ENCODE peak calls at places on chromosome 11, in four cellular contexts. E is GM12878, S is K562, I is endothelial cell of umbilical vein. X is an unnamed sample.

GRCh38 chr11:107819361-107820014 is 39.1 kb downstream of the SLC35F2 start:
- DNase-seq in E (no peak), S (no peak), I (peak), X (peak)

GRCh38 chr11:23403210-23404185 is 543.2 kb upstream of the CCDC179 start:
- DNase-seq in S (peak), I (no peak), E (no peak), X (no peak)

GRCh38 chr11:116175707-116176106 is 597.1 kb downstream of the BUD13 start:
- DNase-seq in S (no peak), E (no peak), I (no peak), X (no peak)

GRCh38 chr11:72812968-72813739 is 1.1 kb upstream of the ATG16L2 start:
- DNase-seq in I (peak), E (no peak), S (peak), X (peak)

GRCh38 chr11:61152816-61153592 is 8.2 kb downstream of the VPS37C start:
- DNase-seq in I (peak), S (peak), E (no peak), X (peak)

GRCh38 chr11:110759972-110760381 is 47.7 kb upstream of the ARHGAP20 start:
- DNase-seq in I (peak), S (no peak), E (no peak), X (peak)

GRCh38 chr11:1158681-1159525 is 1.1 kb downstream of the MUC5AC start:
- DNase-seq in I (no peak), E (no peak), S (no peak), X (no peak)

GRCh38 chr11:127564803-127565202 is 564.2 kb upstream of the KIRREL3 start:
- DNase-seq in I (no peak), S (no peak), E (no peak), X (peak)

GRCh38 chr11:113632981-113633380 is 73.1 kb downstream of the TMPRSS5 start:
- DNase-seq in E (no peak), S (no peak), I (no peak), X (no peak)

GRCh38 chr11:57237204-57237681 is at the start of gene APLNR:
- DNase-seq in E (no peak), I (no peak), S (peak), X (no peak)

GRCh38 chr11:86818466-86819282 is 18.3 kb downstream of the PRSS23 start:
- DNase-seq in I (peak), E (peak), S (peak), X (peak)

GRCh38 chr11:61609970-61610347 is 29.1 kb upstream of the SYT7 start:
- DNase-seq in I (no peak), E (no peak), S (no peak), X (no peak)

GRCh38 chr11:120185678-120186407 is 25.0 kb upstream of the OAF start:
- DNase-seq in I (no peak), E (no peak), S (no peak), X (no peak)

GRCh38 chr11:113555071-113555739 is 80.0 kb upstream of the DRD2 start:
- DNase-seq in S (peak), I (no peak), E (no peak), X (no peak)

GRCh38 chr11:128549256-128549944 is 38.0 kb downstream of the ETS1 start:
- DNase-seq in I (peak), S (no peak), E (no peak), X (no peak)

GRCh38 chr11:112665291-112665690 is 295.9 kb upstream of the NCAM1 start:
- DNase-seq in I (no peak), S (no peak), E (no peak), X (no peak)

GRCh38 chr11:111413849-111414248 is 34.8 kb upstream of the POU2AF1 start:
- DNase-seq in I (no peak), S (no peak), E (no peak), X (no peak)

GRCh38 chr11:96051820-96052219 is 127.9 kb upstream of the MTMR2 start:
- DNase-seq in E (peak), I (no peak), S (no peak), X (no peak)

GRCh38 chr11:134506046-134506445 is 94.0 kb upstream of the B3GAT1 start:
- DNase-seq in S (no peak), I (no peak), E (no peak), X (no peak)

GRCh38 chr11:128720522-128720985 is 26.7 kb downstream of the FLI1 start:
- DNase-seq in I (peak), E (no peak), S (no peak), X (no peak)

GRCh38 chr11:117786099-117786870 is 10.7 kb downstream of the DSCAML1 start:
- DNase-seq in S (no peak), I (no peak), E (no peak), X (no peak)

GRCh38 chr11:64569300-64569970 is 21.6 kb upstream of the SLC22A12 start:
- DNase-seq in E (no peak), I (no peak), S (no peak), X (no peak)

GRCh38 chr11:10181811-10182210 is 112.2 kb downstream of the SBF2 start:
- DNase-seq in I (peak), E (no peak), S (no peak), X (peak)

GRCh38 chr11:87574193-87574592 is 536.5 kb downstream of the TMEM135 start:
- DNase-seq in I (no peak), S (no peak), E (no peak), X (no peak)

GRCh38 chr11:86234831-86235461 is 9.6 kb upstream of the EED start:
- DNase-seq in S (no peak), E (no peak), I (no peak), X (no peak)

GRCh38 chr11:17927041-17927440 is 85.8 kb downstream of the SERGEF start:
- DNase-seq in I (no peak), E (no peak), S (no peak), X (no peak)

GRCh38 chr11:87924125-87924524 is 251.1 kb downstream of the RAB38 start:
- DNase-seq in I (no peak), E (no peak), S (no peak), X (no peak)

GRCh38 chr11:82996966-82997606 is 74.6 kb downstream of the RAB30 start:
- DNase-seq in E (peak), I (peak), S (no peak), X (no peak)

GRCh38 chr11:65814131-65814959 is 19.4 kb upstream of the SNX32 start:
- DNase-seq in I (no peak), S (no peak), E (no peak), X (peak)

GRCh38 chr11:76175731-76176303 is 30.5 kb downstream of the WNT11 start:
- DNase-seq in I (no peak), S (no peak), E (no peak), X (no peak)

GRCh38 chr11:124938206-124938765 is 2.4 kb upstream of the HEPACAM start:
- DNase-seq in S (no peak), E (no peak), I (no peak), X (peak)

GRCh38 chr11:134514354-134514951 is 102.4 kb upstream of the B3GAT1 start:
- DNase-seq in S (no peak), E (no peak), I (no peak), X (no peak)

GRCh38 chr11:65591939-65592814 is 3.4 kb downstream of the KCNK7 start:
- DNase-seq in E (no peak), S (no peak), I (peak), X (peak)

GRCh38 chr11:77994434-77995362 is at the start of gene INTS4:
- DNase-seq in S (peak), I (peak), E (peak), X (peak)

GRCh38 chr11:119322921-119323531 is 6.1 kb upstream of the MCAM start:
- DNase-seq in E (no peak), S (no peak), I (no peak), X (no peak)

GRCh38 chr11:19432370-19433163 is 191.8 kb upstream of the E2F8 start:
- DNase-seq in E (peak), I (no peak), S (no peak), X (peak)

GRCh38 chr11:17931595-17931994 is 81.3 kb downstream of the SERGEF start:
- DNase-seq in I (no peak), E (no peak), S (no peak), X (peak)

GRCh38 chr11:104995001-104995408 is 26.6 kb upstream of the CASP4 start:
- DNase-seq in S (no peak), E (no peak), I (no peak), X (no peak)

GRCh38 chr11:12473366-12473765 is 96.0 kb downstream of the PARVA start:
- DNase-seq in I (no peak), E (no peak), S (no peak), X (no peak)

GRCh38 chr11:12467610-12468009 is 90.2 kb downstream of the PARVA start:
- DNase-seq in E (no peak), S (no peak), I (no peak), X (no peak)

GRCh38 chr11:12470236-12470635 is 92.9 kb downstream of the PARVA start:
- DNase-seq in E (no peak), I (no peak), S (no peak), X (no peak)

GRCh38 chr11:12472401-12473065 is 95.2 kb downstream of the PARVA start:
- DNase-seq in I (no peak), E (no peak), S (no peak), X (no peak)

GRCh38 chr11:12469451-12469850 is 92.1 kb downstream of the PARVA start:
- DNase-seq in I (peak), E (no peak), S (no peak), X (peak)
- TF ChIP-seq FOS in I (no peak), E (no peak), S (no peak), X (no peak)

GRCh38 chr11:45083544-45084087 is 62.8 kb upstream of the PRDM11 start:
- DNase-seq in I (no peak), S (peak), E (no peak), X (no peak)
- TF ChIP-seq FOS in I (no peak), S (no peak), E (no peak), X (no peak)

DNA sequence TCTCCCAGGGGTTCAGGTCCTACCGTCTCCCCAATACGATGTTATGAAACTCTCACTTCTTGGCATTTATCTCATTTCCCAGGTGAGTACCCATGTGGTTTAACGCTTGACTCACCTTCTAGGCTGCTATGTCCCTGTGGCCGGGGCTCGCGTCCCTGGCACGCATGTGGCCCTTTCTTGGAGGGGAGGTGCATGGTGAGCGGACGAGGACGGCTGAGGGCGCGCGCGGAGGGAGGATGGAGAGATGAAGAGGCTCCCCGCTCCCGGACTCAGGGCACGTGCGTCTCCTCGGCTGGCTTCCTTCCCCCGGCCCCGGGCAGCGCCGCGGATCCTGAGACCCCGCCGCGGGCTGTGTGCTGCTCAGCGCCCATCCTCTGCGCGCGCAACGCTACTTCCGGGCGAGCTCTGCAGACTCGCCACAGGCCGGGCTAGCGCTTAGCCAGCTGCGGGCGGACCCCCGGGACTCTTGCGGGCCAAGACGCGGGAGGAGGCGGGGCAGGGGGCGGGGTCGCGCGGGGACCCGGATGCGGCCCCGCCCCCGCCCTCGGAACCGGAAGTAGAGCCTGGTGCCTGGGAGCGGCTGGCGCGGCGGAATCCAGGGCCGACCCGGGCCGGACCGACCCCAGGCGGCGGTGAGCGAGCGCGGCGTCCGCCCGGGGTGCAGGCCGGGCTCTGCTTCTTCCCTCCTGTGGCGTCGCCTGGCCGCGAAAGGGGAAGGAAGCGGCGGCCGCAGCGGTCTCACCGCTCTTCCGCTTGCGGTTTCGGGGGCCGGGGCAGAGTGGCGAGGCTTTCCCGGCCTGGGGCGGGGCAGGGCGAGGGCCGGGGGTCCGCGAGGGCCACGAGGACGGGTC is at the start of gene CTTN:
- DNase-seq in I (peak), S (peak), E (peak), X (peak)
- TF ChIP-seq FOS in I (no peak), S (no peak), E (no peak), X (no peak)

GRCh38 chr11:92671081-92671480 is 298.4 kb upstream of the MTNR1B start:
- DNase-seq in E (no peak), S (no peak), I (no peak), X (no peak)

GRCh38 chr11:92662580-92662979 is 306.9 kb upstream of the MTNR1B start:
- DNase-seq in E (no peak), I (no peak), S (no peak), X (no peak)

GRCh38 chr11:92663539-92663938 is 305.9 kb upstream of the MTNR1B start:
- DNase-seq in S (no peak), E (no peak), I (no peak), X (no peak)

GRCh38 chr11:92670293-92670890 is 299.1 kb upstream of the MTNR1B start:
- DNase-seq in E (no peak), S (no peak), I (no peak), X (no peak)

DNA sequence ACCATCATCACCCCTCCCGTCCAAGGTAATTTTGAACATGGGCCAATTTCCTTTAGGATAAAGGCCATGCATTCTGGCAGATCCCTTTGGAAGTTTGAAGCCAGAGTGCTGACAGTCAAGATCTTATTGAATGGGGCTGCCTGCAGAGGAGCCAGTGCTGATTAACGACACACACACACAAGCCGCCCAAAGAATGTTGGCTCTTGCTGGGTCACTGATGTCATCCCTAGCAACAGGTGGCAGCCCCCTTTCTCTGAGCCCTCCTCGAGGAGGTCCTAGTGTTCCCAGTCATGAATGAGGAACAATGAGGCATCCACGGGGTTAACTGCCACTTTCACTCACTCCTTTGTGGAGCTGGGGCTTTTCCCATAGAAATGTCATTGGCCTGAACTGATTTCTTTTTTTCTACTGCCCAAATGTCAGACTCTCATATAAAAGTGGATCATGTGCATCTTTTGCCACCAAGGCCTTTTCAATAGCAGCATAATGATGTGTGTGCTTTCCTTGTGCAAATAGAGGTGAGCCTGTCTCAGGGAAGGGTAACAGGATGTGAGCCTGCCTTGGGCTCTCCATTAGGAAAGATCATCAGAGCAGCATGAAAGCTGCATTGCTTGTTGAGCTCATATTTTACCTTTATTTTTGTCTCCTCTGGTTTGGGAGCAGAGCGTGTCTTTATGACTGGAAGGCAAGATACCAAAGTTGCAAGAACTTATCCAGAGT is 301.8 kb upstream of the MTNR1B start:
- DNase-seq in S (no peak), I (no peak), E (no peak), X (no peak)
- TF ChIP-seq FOS in S (no peak), I (no peak), E (no peak), X (no peak)

GRCh38 chr11:126146454-126147192 is 64.8 kb downstream of the RPUSD4 start:
- DNase-seq in S (no peak), E (no peak), I (no peak), X (no peak)
- TF ChIP-seq FOS in S (no peak), E (no peak), I (no peak), X (no peak)

GRCh38 chr11:2590951-2591754 is 108.6 kb downstream of the KCNQ1OT1 start:
- DNase-seq in I (no peak), S (no peak), E (no peak), X (no peak)
- TF ChIP-seq FOS in I (no peak), S (no peak), E (no peak), X (no peak)